ENCODE peak calls at places on chromosomes 1 and 21, in ten cellular contexts. J is putamen; H is GM13976; F is IMR-90; Z is stimulated activated CD8-positive, alpha-beta memory T cell treated with anti-CD3 and anti-CD28 coated beads, Interleukin-15, amount 100 ng/mL, for 24 hours; P is HEK293T; E is left lung; Q is lower lobe of right lung; I is A549; A is CD8-positive, alpha-beta memory T cell. U is an unnamed sample.

GRCh38 chr1:234617135-234617985 is 7.4 kb upstream of the IRF2BP2 start:
- DNase-seq in J (no peak), H (no peak), F (no peak), Z (no peak), P (no peak), E (no peak), Q (no peak), I (no peak), A (no peak), U (no peak)

GRCh38 chr1:205578780-205579571 is 52.8 kb downstream of the ELK4 start:
- DNase-seq in J (no peak), H (no peak), F (no peak), Z (no peak), P (no peak), E (no peak), Q (no peak), I (no peak), A (no peak), U (no peak)

GRCh38 chr1:15446212-15446611 is 8.0 kb downstream of the CTRC start:
- DNase-seq in J (no peak), H (no peak), F (no peak), Z (no peak), P (no peak), E (no peak), Q (no peak), I (no peak), A (no peak), U (no peak)

GRCh38 chr1:184919892-184920291 is 54.4 kb downstream of the NIBAN1 start:
- DNase-seq in J (no peak), H (no peak), F (no peak), Z (no peak), P (no peak), E (no peak), Q (no peak), I (no peak), A (no peak), U (no peak)

GRCh38 chr1:164813781-164814180 is 254.8 kb downstream of the PBX1 start:
- DNase-seq in J (no peak), H (no peak), F (no peak), Z (no peak), P (no peak), E (no peak), Q (no peak), I (no peak), A (no peak), U (no peak)

GRCh38 chr21:41885341-41886024 is 6.3 kb upstream of the PRDM15 start:
- DNase-seq in J (no peak), H (no peak), F (peak), Z (no peak), P (no peak), E (no peak), Q (no peak), I (no peak), A (no peak), U (no peak)

GRCh38 chr1:46599044-46599970 is 4.8 kb downstream of the MKNK1 start:
- DNase-seq in J (no peak), H (no peak), F (no peak), Z (no peak), P (no peak), E (no peak), Q (no peak), I (no peak), A (no peak), U (no peak)

GRCh38 chr1:1430114-1430982 is 5.1 kb upstream of the VWA1 start:
- DNase-seq in J (peak), H (no peak), F (peak), Z (no peak), P (peak), E (peak), Q (peak), I (peak), A (no peak), U (peak)

GRCh38 chr1:178502330-178502714 is 5.6 kb upstream of the CLEC20A start:
- DNase-seq in J (no peak), H (no peak), F (no peak), Z (no peak), P (no peak), E (no peak), Q (no peak), I (no peak), A (no peak), U (no peak)

GRCh38 chr21:45279446-45280177 is 8.1 kb downstream of the POFUT2 start:
- DNase-seq in J (no peak), H (no peak), F (no peak), Z (no peak), P (no peak), E (peak), Q (peak), I (no peak), A (no peak), U (no peak)

GRCh38 chr1:17239420-17239819 is 9.5 kb upstream of the PADI3 start:
- DNase-seq in J (peak), H (peak), F (peak), Z (no peak), P (peak), E (no peak), Q (no peak), I (peak), A (no peak), U (peak)

GRCh38 chr1:41950820-41951219 is 32.1 kb upstream of the HIVEP3 start:
- DNase-seq in J (no peak), H (peak), F (peak), Z (no peak), P (no peak), E (no peak), Q (no peak), I (no peak), A (no peak), U (no peak)

GRCh38 chr1:94871031-94871430 is 50.9 kb downstream of the SLC44A3 start:
- DNase-seq in J (no peak), H (no peak), F (peak), Z (no peak), P (no peak), E (no peak), Q (no peak), I (no peak), A (no peak), U (no peak)

GRCh38 chr1:160047116-160047991 is 15.6 kb upstream of the PIGM start:
- DNase-seq in J (no peak), H (no peak), F (no peak), Z (no peak), P (no peak), E (no peak), Q (no peak), I (no peak), A (no peak), U (no peak)

GRCh38 chr1:8353386-8353785 is 35.5 kb downstream of the SLC45A1 start:
- DNase-seq in J (no peak), H (no peak), F (no peak), Z (no peak), P (no peak), E (no peak), Q (no peak), I (no peak), A (no peak), U (no peak)

GRCh38 chr1:12001249-12001917 is 17.9 kb upstream of the MIIP start:
- DNase-seq in J (peak), H (peak), F (peak), Z (no peak), P (peak), E (no peak), Q (no peak), I (peak), A (no peak), U (no peak)

GRCh38 chr1:81554534-81554933 is 246.2 kb upstream of the ADGRL2 start:
- DNase-seq in J (no peak), H (no peak), F (no peak), Z (no peak), P (no peak), E (no peak), Q (no peak), I (no peak), A (no peak), U (no peak)

GRCh38 chr1:163174524-163175437 is 27.9 kb downstream of the RGS5 start:
- DNase-seq in J (peak), H (peak), F (peak), Z (no peak), P (peak), E (peak), Q (peak), I (peak), A (no peak), U (no peak)

GRCh38 chr1:31932491-31933316 is 5.5 kb downstream of the PTP4A2 start:
- DNase-seq in J (no peak), H (no peak), F (peak), Z (no peak), P (no peak), E (no peak), Q (no peak), I (peak), A (no peak), U (no peak)

GRCh38 chr1:157944666-157945280 is 48.7 kb upstream of the KIRREL1 start:
- DNase-seq in J (no peak), H (no peak), F (no peak), Z (no peak), P (no peak), E (no peak), Q (no peak), I (no peak), A (no peak), U (no peak)

GRCh38 chr1:48853006-48853405 is 76.3 kb upstream of the BEND5 start:
- DNase-seq in J (no peak), H (no peak), F (peak), Z (no peak), P (no peak), E (no peak), Q (no peak), I (peak), A (no peak), U (no peak)

GRCh38 chr1:42206164-42206563 is 41.6 kb upstream of the GUCA2A start:
- DNase-seq in J (no peak), H (no peak), F (no peak), Z (no peak), P (no peak), E (no peak), Q (no peak), I (no peak), A (no peak), U (no peak)

GRCh38 chr1:77536813-77537212 is 145.6 kb downstream of the ZZZ3 start:
- DNase-seq in J (no peak), H (no peak), F (peak), Z (no peak), P (no peak), E (no peak), Q (no peak), I (peak), A (no peak), U (no peak)